ENCODE peak calls at places on chromosomes 3 and 15, in four cellular contexts. T is K562, G is HL-60, L is GM12878. F is an unnamed sample.

GRCh38 chr3:78633626-78634025 is 1134.2 kb downstream of the ROBO1 start:
- DNase-seq in T (no peak), G (no peak), L (no peak), F (no peak)

GRCh38 chr15:25715536-25716413 is 147.4 kb downstream of the ATP10A start:
- DNase-seq in T (no peak), G (no peak), L (no peak), F (no peak)

GRCh38 chr3:68007621-68008226 is 353.3 kb upstream of the SUCLG2 start:
- DNase-seq in T (no peak), G (no peak), L (no peak), F (no peak)

GRCh38 chr3:126663750-126664149 is 8.8 kb upstream of the TXNRD3 start:
- DNase-seq in T (no peak), G (no peak), L (no peak), F (no peak)

GRCh38 chr15:25772500-25772899 is 90.6 kb downstream of the ATP10A start:
- DNase-seq in T (no peak), G (no peak), L (no peak), F (no peak)

GRCh38 chr15:69469467-69470191 is 17.0 kb downstream of the RPLP1 start:
- DNase-seq in T (peak; percentile 43), G (no peak), L (no peak), F (no peak)

GRCh38 chr3:133895208-133896001 is at the start of gene RAB6B:
- DNase-seq in T (peak; percentile 75), G (peak; percentile 20), L (no peak), F (peak; percentile 67)

GRCh38 chr15:84572231-84572630 is 28.6 kb upstream of the ZSCAN2 start:
- DNase-seq in T (no peak), G (no peak), L (no peak), F (no peak)

GRCh38 chr3:119794971-119795612 is 13.2 kb downstream of the NR1I2 start:
- DNase-seq in T (peak; percentile 84), G (no peak), L (no peak), F (no peak)

GRCh38 chr15:36808401-36809160 is 229.2 kb downstream of the CDIN1 start:
- DNase-seq in T (no peak), G (no peak), L (no peak), F (no peak)

GRCh38 chr3:51391566-51392300 is 648 bp downstream of the RBM15B start:
- DNase-seq in T (peak; percentile 17), G (no peak), L (no peak), F (peak; percentile 43)

GRCh38 chr3:184780981-184781515 is 30.9 kb upstream of the VPS8 start:
- DNase-seq in T (no peak), G (no peak), L (no peak), F (no peak)
- TF ChIP-seq SPI1 in T (no peak), G (no peak), L (no peak), F (no peak)

GRCh38 chr15:41474941-41475340 is 18.7 kb upstream of the ITPKA start:
- DNase-seq in T (no peak), G (no peak), L (no peak), F (no peak)
- TF ChIP-seq POLR2AphosphoS5 in T (no peak), G (no peak), L (no peak), F (no peak)

DNA sequence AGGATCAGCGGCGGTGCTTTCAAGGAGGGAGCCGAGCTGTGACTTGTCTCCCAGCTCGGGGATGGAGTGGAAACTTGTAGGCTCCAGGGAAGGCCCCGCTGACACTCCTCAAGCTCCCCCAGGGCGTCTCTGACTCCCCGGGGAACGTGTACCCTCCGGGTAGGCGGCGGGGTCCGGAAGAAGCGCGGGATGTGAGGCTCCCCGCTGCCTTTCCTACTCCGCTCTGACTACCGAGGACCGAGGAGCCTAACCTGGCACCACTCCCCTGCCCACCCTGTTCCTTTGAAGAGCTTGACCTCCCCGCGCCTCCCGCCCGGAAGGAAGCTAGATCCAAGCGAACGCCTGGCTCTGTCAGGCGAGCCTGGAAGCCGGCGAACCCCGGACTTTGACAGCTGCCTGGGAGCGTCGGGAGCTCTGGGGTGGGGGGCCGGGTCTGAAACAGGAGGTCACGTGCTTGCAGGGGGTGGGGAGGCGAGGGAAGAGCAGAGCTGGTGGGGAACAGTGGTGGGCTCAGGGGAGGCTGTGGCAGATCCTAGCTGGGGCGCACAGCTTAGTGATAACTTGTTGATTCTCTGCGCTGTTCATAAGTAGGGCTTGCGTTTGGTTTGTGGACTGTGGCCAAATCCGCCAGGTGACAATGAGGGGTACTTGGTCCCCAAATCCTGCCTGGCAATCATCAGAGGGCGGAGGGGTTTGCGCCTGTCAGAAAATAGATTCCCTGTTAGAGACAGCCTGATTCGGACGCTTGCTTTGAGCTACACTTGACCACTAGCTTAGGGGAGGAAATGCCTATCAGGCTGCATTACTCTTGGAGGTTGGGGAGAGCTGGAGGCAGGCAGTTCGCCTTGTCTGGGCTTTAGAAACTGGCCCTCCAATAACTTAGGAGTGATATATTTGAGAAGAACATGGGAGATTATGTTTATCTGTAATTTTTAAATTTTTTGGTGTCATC is 1.2 kb downstream of the CLSTN2 start:
- DNase-seq in T (no peak), G (no peak), L (no peak), F (peak; percentile 21)
- TF ChIP-seq SPI1 in T (no peak), G (no peak), L (no peak), F (no peak)

GRCh38 chr3:194271459-194272035 is 79.6 kb downstream of the CPN2 start:
- DNase-seq in T (no peak), G (no peak), L (no peak), F (no peak)

GRCh38 chr3:194270627-194271458 is 80.3 kb downstream of the CPN2 start:
- DNase-seq in T (no peak), G (no peak), L (no peak), F (no peak)

GRCh38 chr3:194267744-194268658 is 83.1 kb downstream of the CPN2 start:
- DNase-seq in T (no peak), G (no peak), L (no peak), F (no peak)

GRCh38 chr3:194268659-194269487 is 82.3 kb downstream of the CPN2 start:
- DNase-seq in T (no peak), G (no peak), L (no peak), F (no peak)

GRCh38 chr3:194269610-194270145 is 81.5 kb downstream of the CPN2 start:
- DNase-seq in T (peak; percentile 60), G (no peak), L (no peak), F (no peak)
- TF ChIP-seq POLR2AphosphoS5 in T (no peak), G (no peak), L (no peak), F (no peak)

GRCh38 chr3:21487520-21487919 is 263.5 kb downstream of the ZNF385D start:
- DNase-seq in T (no peak), G (no peak), L (no peak), F (no peak)

GRCh38 chr3:21486381-21486935 is 264.6 kb downstream of the ZNF385D start:
- DNase-seq in T (no peak), G (no peak), L (no peak), F (no peak)

GRCh38 chr3:21484323-21485154 is 266.5 kb downstream of the ZNF385D start:
- DNase-seq in T (peak; percentile 26), G (peak; percentile 53), L (peak; percentile 4), F (peak; percentile 0)
- TF ChIP-seq SPI1 in T (no peak), G (no peak), L (no peak), F (no peak)

DNA sequence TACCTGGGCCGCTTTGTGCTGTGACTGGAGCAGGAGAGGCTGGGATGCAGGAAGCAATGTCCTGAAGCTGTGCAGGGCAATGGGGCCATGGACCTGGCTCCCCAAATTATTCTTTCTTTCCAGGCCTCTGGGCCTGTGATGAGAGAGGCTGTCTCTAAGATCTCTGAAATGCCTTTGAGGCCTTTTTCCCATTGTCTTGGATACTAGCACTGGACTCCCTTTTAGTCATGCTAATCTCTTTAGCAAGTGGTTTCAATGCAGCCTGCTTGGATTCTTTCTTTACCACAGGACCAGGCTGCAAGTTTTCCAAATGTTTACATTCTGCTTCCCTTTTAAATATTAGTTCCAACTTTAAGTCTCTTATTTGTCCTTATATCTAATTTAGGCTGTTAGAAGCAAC is 64.8 kb upstream of the SGO1 start:
- DNase-seq in T (no peak), G (no peak), L (no peak), F (no peak)
- TF ChIP-seq POLR2AphosphoS5 in T (no peak), G (no peak), L (no peak), F (no peak)

GRCh38 chr3:89260721-89261120 is 153.3 kb downstream of the EPHA3 start:
- DNase-seq in T (no peak), G (no peak), L (no peak), F (no peak)
- TF ChIP-seq SPI1 in T (no peak), G (no peak), L (no peak), F (no peak)